ENCODE peak calls at places on chromosomes 16 and 17, in eight cellular contexts. R is left ventricle myocardium inferior; C is stimulated activated CD8-positive, alpha-beta memory T cell treated with anti-CD3 and anti-CD28 coated beads, Interleukin-4, amount 100 ng/mL, for 24 hours; T is activated T-cell treated with anti-CD3 and anti-CD28 coated beads, Interleukin-2, amount 50 U/mL, for 72 hours; K is NCI-H2029 treated with DMSO at 0.1 percent for 48 hours; W is Right ventricle myocardium superior; V is psoas muscle; B is H7. D is an unnamed sample.

GRCh38 chr17:37305406-37305905 is 70.3 kb upstream of the C17orf78 start:
- DNase-seq in V (no peak), B (no peak), C (no peak), R (no peak), T (no peak), W (no peak), K (no peak), D (no peak)

GRCh38 chr17:43338886-43339516 is 59.8 kb upstream of the ARL4D start:
- DNase-seq in R (peak; percentile 71), T (peak; percentile 72), V (peak; percentile 79), K (peak; percentile 43), W (peak; percentile 83), C (peak; percentile 51), B (no peak), D (peak; percentile 76)

GRCh38 chr17:36532435-36532975 is 2.2 kb downstream of the MYO19 start:
- DNase-seq in V (no peak), T (no peak), W (no peak), C (no peak), B (no peak), R (no peak), K (no peak), D (no peak)

GRCh38 chr17:47257651-47258339 is 4.2 kb downstream of the ITGB3 start:
- DNase-seq in K (no peak), R (no peak), W (no peak), C (no peak), B (no peak), V (no peak), T (no peak), D (no peak)

GRCh38 chr17:13372432-13372831 is 229.3 kb downstream of the HS3ST3A1 start:
- DNase-seq in B (no peak), R (no peak), T (no peak), C (no peak), W (no peak), K (no peak), V (no peak), D (no peak)

GRCh38 chr16:27374794-27375499 is 27.0 kb upstream of the IL21R start:
- DNase-seq in T (peak; percentile 60), K (no peak), B (peak; percentile 93), C (peak; percentile 42), W (peak; percentile 71), V (peak; percentile 56), R (peak; percentile 41), D (peak; percentile 85)

GRCh38 chr17:81434079-81434478 is 38.8 kb downstream of the BAHCC1 start:
- DNase-seq in W (peak; percentile 69), R (peak; percentile 46), B (no peak), V (peak; percentile 61), T (no peak), K (no peak), C (no peak), D (no peak)

GRCh38 chr17:36000730-36001108 is 634 bp downstream of the CCL15 start:
- DNase-seq in W (no peak), V (no peak), K (no peak), B (no peak), R (no peak), T (no peak), C (no peak), D (no peak)

GRCh38 chr16:12295395-12295794 is 318.9 kb downstream of the SNX29 start:
- DNase-seq in R (no peak), V (no peak), K (no peak), W (no peak), C (no peak), B (no peak), T (no peak), D (no peak)

GRCh38 chr17:41538565-41538991 is 10.5 kb upstream of the KRT19 start:
- DNase-seq in R (no peak), C (no peak), T (no peak), B (peak; percentile 57), K (no peak), V (no peak), W (no peak), D (no peak)

GRCh38 chr17:77208217-77208808 is 67.5 kb downstream of the SEC14L1 start:
- DNase-seq in T (no peak), C (no peak), R (no peak), B (no peak), K (no peak), V (no peak), W (no peak), D (peak; percentile 45)

GRCh38 chr17:4307179-4307930 is 43.6 kb upstream of the ANKFY1 start:
- DNase-seq in W (no peak), T (no peak), B (peak; percentile 53), C (no peak), R (no peak), V (no peak), K (no peak), D (no peak)

GRCh38 chr17:5049314-5049819 is 14.1 kb upstream of the SLC52A1 start:
- DNase-seq in V (no peak), T (peak; percentile 30), C (peak; percentile 25), R (no peak), B (no peak), W (no peak), K (no peak), D (no peak)

GRCh38 chr17:30375661-30376060 is 3.1 kb upstream of the CPD start:
- DNase-seq in C (no peak), T (no peak), R (no peak), B (no peak), K (no peak), W (no peak), V (no peak), D (no peak)

GRCh38 chr17:14019186-14019956 is 49.9 kb upstream of the COX10 start:
- DNase-seq in B (no peak), W (no peak), R (no peak), V (no peak), T (peak; percentile 30), C (no peak), K (no peak), D (no peak)

GRCh38 chr17:67629963-67630320 is 87.8 kb upstream of the NOL11 start:
- DNase-seq in W (no peak), V (no peak), K (peak; percentile 12), B (peak; percentile 64), R (no peak), T (no peak), C (no peak), D (peak; percentile 37)

GRCh38 chr16:67857547-67858233 is 10.2 kb upstream of the CENPT start:
- DNase-seq in T (peak; percentile 32), K (peak; percentile 62), R (peak; percentile 61), B (peak; percentile 78), C (no peak), W (peak; percentile 65), V (peak; percentile 83), D (no peak)

GRCh38 chr17:9241371-9241712 is 220.0 kb downstream of the NTN1 start:
- DNase-seq in T (no peak), R (peak; percentile 52), B (peak; percentile 72), C (no peak), K (no peak), W (peak; percentile 80), V (peak; percentile 38), D (no peak)

GRCh38 chr16:62927122-62927521 is 890.9 kb upstream of the CDH8 start:
- DNase-seq in C (no peak), R (no peak), B (no peak), K (no peak), W (no peak), V (no peak), T (no peak), D (no peak)

GRCh38 chr17:52106638-52107261 is 51.8 kb downstream of the CA10 start:
- DNase-seq in C (peak; percentile 2), B (peak; percentile 40), K (peak; percentile 50), V (peak; percentile 18), W (no peak), T (peak; percentile 39), R (no peak), D (peak; percentile 67)

GRCh38 chr17:27209316-27209715 is 84.6 kb upstream of the WSB1 start:
- DNase-seq in V (no peak), B (no peak), K (no peak), C (no peak), W (no peak), T (no peak), R (no peak), D (no peak)

GRCh38 chr17:19648475-19649406 is at the start of gene ALDH3A2:
- DNase-seq in W (peak; percentile 99), C (peak; percentile 94), T (peak; percentile 96), K (peak; percentile 37), B (peak; percentile 97), R (peak; percentile 98), V (peak; percentile 98), D (peak; percentile 95)

GRCh38 chr16:53620476-53620875 is 83.2 kb downstream of the RPGRIP1L start:
- DNase-seq in R (no peak), B (no peak), T (no peak), W (no peak), C (no peak), V (no peak), K (no peak), D (no peak)

GRCh38 chr17:17324616-17325015 is 21.4 kb downstream of the NT5M start:
- DNase-seq in V (no peak), R (no peak), B (no peak), T (no peak), C (no peak), K (no peak), W (peak; percentile 31), D (no peak)

GRCh38 chr16:81237942-81238295 is 570 bp upstream of the BCO1 start:
- DNase-seq in V (no peak), T (no peak), W (no peak), B (no peak), R (no peak), C (no peak), K (no peak), D (peak; percentile 16)

GRCh38 chr17:33873218-33873617 is 381.9 kb upstream of the CCL2 start:
- DNase-seq in V (no peak), K (no peak), W (no peak), B (no peak), T (no peak), C (no peak), R (no peak), D (no peak)

GRCh38 chr16:84532299-84532724 is 27.9 kb upstream of the MEAK7 start:
- DNase-seq in V (peak; percentile 63), B (peak; percentile 73), W (peak; percentile 74), C (no peak), T (no peak), K (no peak), R (peak; percentile 61), D (peak; percentile 90)

GRCh38 chr16:31354394-31355291 is at the start of gene ITGAX:
- DNase-seq in R (peak; percentile 54), V (peak; percentile 53), C (peak; percentile 71), K (no peak), T (peak; percentile 92), W (peak; percentile 72), B (peak; percentile 81), D (no peak)

GRCh38 chr17:52027620-52028019 is 130.9 kb downstream of the CA10 start:
- DNase-seq in W (no peak), T (no peak), K (no peak), B (no peak), V (no peak), C (no peak), R (no peak), D (no peak)

GRCh38 chr17:45287526-45288264 is 25.8 kb upstream of the SPATA32 start:
- DNase-seq in W (peak; percentile 51), T (no peak), K (no peak), B (no peak), V (no peak), R (no peak), C (no peak), D (no peak)

GRCh38 chr17:78726471-78727010 is 55.5 kb downstream of the CYTH1 start:
- DNase-seq in B (no peak), V (no peak), T (no peak), C (no peak), R (no peak), K (no peak), W (no peak), D (no peak)

GRCh38 chr17:28871056-28871579 is 16.3 kb downstream of the ERAL1 start:
- DNase-seq in K (no peak), V (no peak), C (peak; percentile 11), W (no peak), R (no peak), T (peak; percentile 62), B (no peak), D (no peak)

GRCh38 chr16:57530104-57530522 is 6.3 kb downstream of the CCDC102A start:
- DNase-seq in C (peak; percentile 65), T (peak; percentile 74), K (no peak), R (peak; percentile 18), V (no peak), B (peak; percentile 69), W (peak; percentile 46), D (no peak)

GRCh38 chr17:63443053-63443452 is 3.1 kb downstream of the CYB561 start:
- DNase-seq in B (no peak), W (no peak), C (no peak), T (no peak), K (no peak), R (no peak), V (no peak), D (no peak)